ENCODE peak calls at places on chromosomes 13 and 19, in five cellular contexts. Q, N, J, L and F are unnamed samples.
A peak's percentile ranks its signal among the peaks of the same experiment; 100 is the strongest.

GRCh38 chr13:37381502-37381901 is 217.1 kb downstream of the POSTN start:
- DNase-seq in Q (no peak), N (no peak), J (no peak), L (no peak), F (no peak)

GRCh38 chr13:75482070-75482819 is at the start of gene TBC1D4:
- DNase-seq in Q (peak; percentile 71), N (peak; percentile 86), J (peak; percentile 88), L (peak; percentile 82), F (peak; percentile 96)

GRCh38 chr13:63274772-63275171 is 1859.1 kb upstream of the PCDH20 start:
- DNase-seq in Q (no peak), N (no peak), J (no peak), L (no peak), F (no peak)

GRCh38 chr13:35926859-35927530 is 204.2 kb downstream of the DCLK1 start:
- DNase-seq in Q (no peak), N (no peak), J (no peak), L (peak; percentile 30), F (peak; percentile 17)

GRCh38 chr13:91493442-91493841 is 95.0 kb downstream of the GPC5 start:
- DNase-seq in Q (no peak), N (no peak), J (no peak), L (no peak), F (no peak)

GRCh38 chr19:30703645-30704044 is 331.5 kb downstream of the ZNF536 start:
- DNase-seq in Q (no peak), N (no peak), J (no peak), L (no peak), F (no peak)

GRCh38 chr19:51338563-51339312 is 3.2 kb downstream of the VSIG10L start:
- DNase-seq in Q (peak; percentile 85), N (peak; percentile 76), J (peak; percentile 82), L (peak; percentile 61), F (peak; percentile 91)

GRCh38 chr19:28984315-28984714 is 228.6 kb downstream of the UQCRFS1 start:
- DNase-seq in Q (no peak), N (no peak), J (no peak), L (no peak), F (no peak)

GRCh38 chr13:40666905-40667621 is 622 bp upstream of the FOXO1 start:
- DNase-seq in Q (no peak), N (peak; percentile 55), J (peak; percentile 69), L (no peak), F (no peak)

GRCh38 chr13:93746589-93746988 is 520.0 kb downstream of the GPC6 start:
- DNase-seq in Q (no peak), N (no peak), J (no peak), L (no peak), F (no peak)

GRCh38 chr19:19662866-19663291 is 597 bp downstream of the ATP13A1 start:
- DNase-seq in Q (no peak), N (no peak), J (peak; percentile 44), L (peak; percentile 4), F (peak; percentile 12)

GRCh38 chr19:35352448-35353304 is 5.0 kb downstream of the FFAR1 start:
- DNase-seq in Q (peak; percentile 61), N (peak; percentile 65), J (peak; percentile 80), L (peak; percentile 64), F (peak; percentile 83)

GRCh38 chr13:99150575-99151370 is 49.9 kb upstream of the UBAC2 start:
- DNase-seq in Q (no peak), N (no peak), J (no peak), L (peak; percentile 27), F (peak; percentile 59)

GRCh38 chr13:37485766-37486165 is 112.8 kb downstream of the POSTN start:
- DNase-seq in Q (no peak), N (no peak), J (no peak), L (peak; percentile 33), F (no peak)

GRCh38 chr13:101640797-101641400 is 188.4 kb downstream of the ITGBL1 start:
- DNase-seq in Q (no peak), N (no peak), J (no peak), L (peak; percentile 78), F (no peak)

GRCh38 chr19:33471111-33471996 is 50.2 kb downstream of the PEPD start:
- DNase-seq in Q (no peak), N (no peak), J (no peak), L (no peak), F (no peak)

GRCh38 chr19:14407889-14408640 is 11.1 kb downstream of the DDX39A start:
- DNase-seq in Q (no peak), N (no peak), J (no peak), L (no peak), F (no peak)

GRCh38 chr19:33436360-33437345 is 63.1 kb downstream of the CEBPG start:
- DNase-seq in Q (peak; percentile 33), N (no peak), J (no peak), L (no peak), F (no peak)

GRCh38 chr13:97222934-97223710 is 989 bp downstream of the MBNL2 start:
- DNase-seq in Q (no peak), N (no peak), J (no peak), L (no peak), F (no peak)

GRCh38 chr13:59906413-59907027 is 257.2 kb downstream of the DIAPH3 start:
- DNase-seq in Q (no peak), N (no peak), J (no peak), L (peak; percentile 58), F (peak; percentile 68)

GRCh38 chr13:29939158-29939557 is 88.7 kb upstream of the UBL3 start:
- DNase-seq in Q (no peak), N (no peak), J (no peak), L (no peak), F (no peak)

GRCh38 chr19:47729799-47730520 is 15.4 kb upstream of the NOP53 start:
- DNase-seq in Q (peak; percentile 88), N (peak; percentile 89), J (peak; percentile 91), L (no peak), F (peak; percentile 72)

GRCh38 chr13:76245216-76245615 is 609.1 kb downstream of the LMO7 start:
- DNase-seq in Q (no peak), N (no peak), J (no peak), L (no peak), F (no peak)

GRCh38 chr19:1018393-1018792 is 2.5 kb downstream of the TMEM259 start:
- DNase-seq in Q (no peak), N (no peak), J (no peak), L (no peak), F (no peak)

GRCh38 chr19:1018932-1019615 is 1.8 kb downstream of the TMEM259 start:
- DNase-seq in Q (no peak), N (no peak), J (no peak), L (no peak), F (no peak)

GRCh38 chr19:1017115-1017905 is 3.6 kb downstream of the TMEM259 start:
- DNase-seq in Q (no peak), N (peak; percentile 74), J (no peak), L (no peak), F (no peak)

GRCh38 chr19:1016647-1017114 is 4.2 kb downstream of the TMEM259 start:
- DNase-seq in Q (no peak), N (no peak), J (no peak), L (peak; percentile 77), F (no peak)

DNA sequence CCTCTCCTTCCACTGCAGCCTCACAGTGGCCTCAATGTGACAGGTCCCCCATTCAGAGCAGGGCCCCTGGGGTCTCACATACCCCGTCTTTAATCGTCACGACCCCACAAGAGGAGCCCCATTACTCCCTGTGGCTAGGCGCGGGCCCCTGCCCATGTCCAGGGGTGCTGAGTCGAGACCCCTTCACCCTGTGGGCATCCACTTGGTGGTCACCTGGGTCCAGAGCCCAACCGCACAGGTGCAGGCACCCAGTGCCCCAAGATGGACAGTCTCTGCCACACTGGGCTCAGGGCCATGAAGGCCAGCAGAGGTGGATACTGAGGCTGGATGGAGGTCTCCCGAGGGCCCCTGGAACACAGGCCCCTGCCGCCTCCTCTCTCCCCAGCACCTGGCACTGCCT is 3.0 kb downstream of the TMEM259 start:
- DNase-seq in Q (no peak), N (no peak), J (no peak), L (no peak), F (no peak)
- H3K4me3 ChIP-seq in Q (peak overlapping the region; percentile 58), N (no peak overlapping the region), J (no peak overlapping the region), L (no peak overlapping the region), F (no peak overlapping the region)

GRCh38 chr19:37926711-37927110 is 19.7 kb downstream of the SIPA1L3 start:
- DNase-seq in Q (no peak), N (no peak), J (no peak), L (no peak), F (no peak)

GRCh38 chr19:37930416-37930815 is 23.4 kb downstream of the SIPA1L3 start:
- DNase-seq in Q (no peak), N (no peak), J (peak; percentile 60), L (no peak), F (peak; percentile 46)

GRCh38 chr19:37928527-37929286 is 21.7 kb downstream of the SIPA1L3 start:
- DNase-seq in Q (no peak), N (no peak), J (no peak), L (no peak), F (no peak)

GRCh38 chr19:37931941-37932655 is 25.1 kb downstream of the SIPA1L3 start:
- DNase-seq in Q (peak; percentile 92), N (peak; percentile 89), J (peak; percentile 88), L (peak; percentile 78), F (peak; percentile 61)

GRCh38 chr19:37929512-37929911 is 22.5 kb downstream of the SIPA1L3 start:
- DNase-seq in Q (no peak), N (no peak), J (no peak), L (no peak), F (no peak)
- H3K27ac ChIP-seq in Q (no peak overlapping the region), N (no peak overlapping the region), J (no peak overlapping the region), L (no peak overlapping the region), F (no peak overlapping the region)

GRCh38 chr13:19085258-19085657 is 96.4 kb downstream of the TUBA3C start:
- DNase-seq in Q (no peak), N (no peak), J (peak; percentile 20), L (no peak), F (no peak)
- H3K4me3 ChIP-seq in Q (no peak overlapping the region), N (no peak overlapping the region), J (no peak overlapping the region), L (no peak overlapping the region), F (no peak overlapping the region)

GRCh38 chr13:44294868-44295267 is 78.8 kb upstream of the SERP2 start:
- DNase-seq in Q (no peak), N (no peak), J (no peak), L (no peak), F (no peak)

GRCh38 chr13:44292545-44292944 is 81.1 kb upstream of the SERP2 start:
- DNase-seq in Q (no peak), N (no peak), J (no peak), L (no peak), F (no peak)

GRCh38 chr13:44293908-44294735 is 79.5 kb upstream of the SERP2 start:
- DNase-seq in Q (no peak), N (no peak), J (no peak), L (peak; percentile 72), F (peak; percentile 63)

GRCh38 chr13:44296856-44297255 is 76.8 kb upstream of the SERP2 start:
- DNase-seq in Q (no peak), N (no peak), J (no peak), L (no peak), F (no peak)

GRCh38 chr13:44293354-44293753 is 80.3 kb upstream of the SERP2 start:
- DNase-seq in Q (no peak), N (no peak), J (no peak), L (no peak), F (no peak)
- H3K27ac ChIP-seq in Q (no peak overlapping the region), N (no peak overlapping the region), J (peak overlapping the region; percentile 62), L (peak overlapping the region; percentile 75), F (no peak overlapping the region)

DNA sequence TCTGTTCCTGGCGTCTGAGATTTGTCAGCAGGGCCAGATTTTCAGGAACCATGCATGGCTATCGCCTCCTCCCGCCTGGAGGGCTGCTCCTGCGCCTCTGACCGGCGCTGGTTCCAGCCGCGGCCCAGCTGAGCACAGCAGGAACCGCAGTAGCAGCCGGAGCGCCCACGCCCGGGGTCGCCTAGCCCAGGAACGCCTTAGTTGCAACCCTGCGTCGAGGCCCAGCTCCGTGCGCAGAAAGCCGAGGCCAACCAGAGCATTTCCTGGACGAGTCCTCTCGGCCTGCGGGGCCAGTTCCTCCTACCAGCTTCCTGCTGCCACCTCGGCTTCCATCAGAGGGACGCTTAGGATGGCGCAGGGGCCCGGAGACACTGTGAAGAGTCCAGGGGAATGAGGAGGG is 74.9 kb downstream of the ZNF492 start:
- DNase-seq in Q (no peak), N (no peak), J (no peak), L (no peak), F (no peak)
- H3K4me3 ChIP-seq in Q (no peak overlapping the region), N (no peak overlapping the region), J (no peak overlapping the region), L (no peak overlapping the region), F (no peak overlapping the region)